ENCODE peak calls at places on chromosomes 11 and 22, in seven cellular contexts. U is upper lobe of left lung; I is H9; F is A549; E is breast epithelium; V is CD4-positive, alpha-beta T cell; C is choroid plexus epithelial cell. N is an unnamed sample.

GRCh38 chr11:108559904-108560303 is 33.7 kb downstream of the EXPH5 start:
- DNase-seq in E (no peak), C (peak; percentile 87), F (no peak), V (no peak), U (no peak), I (no peak), N (no peak)

GRCh38 chr11:60059052-60059451 is 2.6 kb downstream of the MS4A3 start:
- DNase-seq in E (no peak), I (no peak), U (no peak), C (no peak), F (no peak), V (no peak), N (no peak)

GRCh38 chr11:19576903-19577302 is 135.7 kb upstream of the NAV2 start:
- DNase-seq in V (no peak), C (no peak), U (no peak), F (no peak), I (no peak), E (no peak), N (no peak)

GRCh38 chr11:28842716-28843115 is 734.5 kb downstream of the METTL15 start:
- DNase-seq in U (no peak), C (no peak), I (no peak), F (no peak), E (no peak), V (no peak), N (no peak)

GRCh38 chr11:134950692-134951304 is 538.8 kb upstream of the B3GAT1 start:
- DNase-seq in C (peak; percentile 26), E (no peak), F (no peak), U (no peak), I (no peak), V (no peak), N (no peak)

GRCh38 chr22:35138521-35138920 is 72.6 kb downstream of the ISX start:
- DNase-seq in I (no peak), V (no peak), C (no peak), E (no peak), F (no peak), U (no peak), N (no peak)

GRCh38 chr11:76880314-76880713 is 19.6 kb downstream of the ACER3 start:
- DNase-seq in C (peak; percentile 29), F (no peak), U (no peak), E (no peak), I (no peak), V (no peak), N (no peak)

GRCh38 chr11:92531051-92531747 is 306.6 kb downstream of the FAT3 start:
- DNase-seq in E (no peak), F (no peak), V (no peak), I (no peak), U (no peak), C (no peak), N (no peak)

GRCh38 chr11:1943977-1944376 is 3.2 kb upstream of the MRPL23 start:
- DNase-seq in E (peak; percentile 38), U (peak; percentile 37), F (no peak), C (peak; percentile 41), V (no peak), I (no peak), N (peak; percentile 1)

GRCh38 chr11:16953620-16954019 is 60.6 kb downstream of the PLEKHA7 start:
- DNase-seq in I (no peak), U (no peak), V (no peak), F (no peak), E (no peak), C (no peak), N (no peak)

GRCh38 chr22:36385491-36386350 is 2.0 kb downstream of the MYH9 start:
- DNase-seq in F (peak; percentile 48), E (peak; percentile 90), V (no peak), I (no peak), C (no peak), U (no peak), N (peak; percentile 82)

GRCh38 chr11:3044004-3044403 is 13.2 kb downstream of the CARS1 start:
- DNase-seq in C (peak; percentile 62), E (no peak), F (no peak), U (no peak), I (no peak), V (no peak), N (no peak)

GRCh38 chr11:118434553-118435232 is 1.6 kb upstream of the KMT2A start:
- DNase-seq in V (peak; percentile 26), F (no peak), U (peak; percentile 58), C (peak; percentile 49), E (no peak), I (peak; percentile 74), N (peak; percentile 80)

GRCh38 chr11:66603072-66603471 is 10.1 kb downstream of the CCS start:
- DNase-seq in I (no peak), U (peak; percentile 29), E (no peak), F (no peak), C (no peak), V (no peak), N (no peak)

GRCh38 chr11:15944460-15944859 is 411.9 kb downstream of the SOX6 start:
- DNase-seq in C (no peak), V (no peak), I (peak; percentile 47), E (no peak), U (no peak), F (no peak), N (no peak)

GRCh38 chr11:19301336-19301735 is 60.6 kb upstream of the E2F8 start:
- DNase-seq in V (no peak), E (no peak), U (no peak), C (no peak), I (no peak), F (no peak), N (no peak)

GRCh38 chr11:92569717-92570116 is 345.1 kb downstream of the FAT3 start:
- DNase-seq in E (no peak), U (no peak), C (no peak), F (no peak), I (no peak), V (no peak), N (no peak)

GRCh38 chr22:19886605-19887250 is 32.1 kb upstream of the GNB1L start:
- DNase-seq in U (no peak), E (no peak), C (peak; percentile 60), I (no peak), F (no peak), V (peak; percentile 57), N (peak; percentile 57)

GRCh38 chr11:662689-663274 is 25.7 kb downstream of the DRD4 start:
- DNase-seq in C (peak; percentile 63), E (no peak), F (peak; percentile 70), I (peak; percentile 76), U (no peak), V (peak; percentile 31), N (peak; percentile 70)

GRCh38 chr11:1733009-1733715 is 17.2 kb downstream of the IFITM10 start:
- DNase-seq in F (no peak), C (no peak), V (no peak), U (peak; percentile 67), E (no peak), I (no peak), N (no peak)

GRCh38 chr11:27212248-27212780 is 150.7 kb downstream of the CCDC34 start:
- DNase-seq in E (no peak), I (no peak), F (no peak), U (no peak), V (no peak), C (no peak), N (no peak)

GRCh38 chr11:27210509-27210908 is 152.5 kb downstream of the CCDC34 start:
- DNase-seq in E (no peak), F (no peak), V (no peak), U (no peak), I (no peak), C (no peak), N (no peak)

GRCh38 chr11:27213232-27213660 is 149.8 kb downstream of the CCDC34 start:
- DNase-seq in V (no peak), U (no peak), I (no peak), C (peak; percentile 87), E (no peak), F (no peak), N (no peak)

GRCh38 chr11:27209562-27210005 is 153.4 kb downstream of the CCDC34 start:
- DNase-seq in I (no peak), C (peak; percentile 84), U (no peak), E (no peak), F (peak; percentile 94), V (no peak), N (no peak)

GRCh38 chr11:27211370-27212127 is 151.5 kb downstream of the CCDC34 start:
- DNase-seq in I (no peak), U (no peak), V (no peak), E (no peak), C (no peak), F (no peak), N (peak; percentile 23)
- TF ChIP-seq CTCF in I (peak; percentile 74), U (no peak), V (no peak), E (no peak), C (peak; percentile 54), F (peak; percentile 43), N (no peak)

DNA sequence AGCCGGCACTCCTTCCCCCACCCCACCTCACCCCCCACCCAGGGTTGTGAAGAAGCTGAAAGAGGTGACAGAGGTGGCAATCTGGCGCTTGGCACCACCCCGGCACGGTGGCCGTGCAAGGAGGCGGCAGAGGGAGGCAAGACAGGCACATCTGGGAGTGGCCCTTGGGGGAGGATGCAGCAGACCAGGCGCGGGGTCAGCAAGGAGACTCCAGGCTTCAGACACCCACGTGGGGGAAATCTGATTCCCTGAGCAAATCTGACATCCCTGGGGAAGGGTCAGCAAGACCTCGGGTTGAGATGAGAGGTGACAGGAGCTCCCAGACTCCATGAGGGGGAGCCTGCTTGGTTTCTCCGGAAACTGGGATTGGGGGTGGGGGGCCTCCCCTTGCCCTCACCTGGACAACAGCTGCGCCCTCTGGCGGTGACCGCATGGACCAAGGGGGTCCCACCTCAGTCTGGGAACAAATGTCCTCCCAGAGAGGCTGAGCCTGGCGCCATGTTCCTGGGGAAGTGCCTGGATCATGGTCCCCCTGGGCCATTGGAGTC is 4.0 kb upstream of the RCOR2 start:
- DNase-seq in V (peak; percentile 32), U (no peak), F (no peak), E (no peak), I (peak; percentile 86), C (no peak), N (peak; percentile 68)
- TF ChIP-seq CTCF in V (peak; percentile 46), U (peak; percentile 48), F (peak; percentile 47), E (no peak), I (peak; percentile 92), C (peak; percentile 64), N (peak; percentile 70)

DNA sequence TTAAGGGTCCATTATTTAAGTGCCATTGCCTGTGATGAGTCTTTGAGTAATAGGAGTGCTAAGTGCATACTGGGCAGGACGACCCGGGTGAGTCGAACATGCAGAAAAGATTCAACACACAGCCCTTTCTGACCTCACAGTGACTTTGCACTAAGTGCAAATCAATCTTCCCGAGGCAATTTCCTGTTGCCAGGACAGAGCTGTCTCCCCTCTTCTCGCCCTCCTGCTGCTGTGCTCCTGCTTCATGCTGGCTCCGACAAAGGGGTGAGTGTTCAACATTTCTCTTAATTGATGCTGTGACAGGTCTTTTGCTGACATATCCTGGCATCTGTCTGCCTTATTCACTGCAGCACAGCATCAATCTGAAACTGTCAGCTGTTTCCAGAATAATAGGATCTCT is 42.0 kb downstream of the MCHR1 start:
- DNase-seq in I (peak; percentile 43), C (peak; percentile 8), E (no peak), F (peak; percentile 69), U (no peak), V (no peak), N (no peak)
- TF ChIP-seq CTCF in I (no peak), C (no peak), E (no peak), F (no peak), U (no peak), V (no peak), N (no peak)

GRCh38 chr11:64803163-64803845 is at the start of gene MAP4K2:
- DNase-seq in C (peak; percentile 75), U (peak; percentile 98), F (peak; percentile 77), V (peak; percentile 83), I (peak; percentile 90), E (peak; percentile 88), N (peak; percentile 88)
- TF ChIP-seq CTCF in C (no peak), U (peak; percentile 10), F (peak; percentile 34), V (no peak), I (peak; percentile 42), E (no peak), N (no peak)

N was measured in activated CD8-positive, alpha-beta T cell treated with anti-CD3 and anti-CD28 coated beads for 36 hours.